ENCODE peak calls at places on chromosomes 12 and 14, in five cellular contexts. G is Peyer's patch, C is transverse colon, O is HCT116, R is IMR-90. B is an unnamed sample.

GRCh38 chr14:63899953-63900352 is 47.1 kb downstream of the SYNE2 start:
- DNase-seq in G (no peak), C (no peak), O (no peak), R (no peak), B (no peak)

GRCh38 chr12:79547044-79547734 is 143.6 kb downstream of the PAWR start:
- DNase-seq in G (no peak), C (peak; percentile 34), O (peak; percentile 78), R (peak; percentile 82), B (no peak)

GRCh38 chr14:38090506-38090905 is 117.2 kb upstream of the SSTR1 start:
- DNase-seq in G (no peak), C (no peak), O (no peak), R (no peak), B (no peak)

GRCh38 chr14:33676135-33676566 is 274.7 kb downstream of the EGLN3 start:
- DNase-seq in G (no peak), C (peak; percentile 10), O (peak; percentile 16), R (no peak), B (no peak)

GRCh38 chr12:2796187-2796663 is 1.5 kb downstream of the FKBP4 start:
- DNase-seq in G (no peak), C (no peak), O (no peak), R (no peak), B (no peak)

GRCh38 chr12:51242150-51242549 is 3.5 kb downstream of the DAZAP2 start:
- DNase-seq in G (no peak), C (no peak), O (no peak), R (no peak), B (no peak)

GRCh38 chr12:106978035-106978800 is 8.7 kb downstream of the MTERF2 start:
- DNase-seq in G (no peak), C (peak; percentile 78), O (no peak), R (no peak), B (no peak)

GRCh38 chr12:104699489-104700194 is 242.9 kb downstream of the CHST11 start:
- DNase-seq in G (no peak), C (no peak), O (no peak), R (peak; percentile 13), B (peak; percentile 50)

GRCh38 chr14:56723418-56723817 is 86.9 kb downstream of the OTX2 start:
- DNase-seq in G (no peak), C (no peak), O (no peak), R (no peak), B (no peak)

GRCh38 chr12:113083863-113084430 is 27.4 kb downstream of the DTX1 start:
- DNase-seq in G (no peak), C (no peak), O (no peak), R (no peak), B (no peak)
- H3K4me3 ChIP-seq in G (no peak overlapping the region), C (no peak overlapping the region), O (no peak overlapping the region), R (no peak overlapping the region), B (no peak overlapping the region)

GRCh38 chr12:58920102-58920955 is at the start of gene LRIG3:
- DNase-seq in G (peak; percentile 26), C (peak; percentile 88), O (peak; percentile 59), R (peak; percentile 89), B (peak; percentile 66)
- TF ChIP-seq CTCF in G (no peak), C (peak; percentile 25), O (no peak), R (peak; percentile 1), B (peak; percentile 30)

GRCh38 chr12:53999596-54000104 is 311 bp upstream of the HOXC9 start:
- DNase-seq in G (no peak), C (no peak), O (peak; percentile 75), R (peak; percentile 31), B (no peak)
- H3K27me3 ChIP-seq in G (no peaks in the 10 kb centered on the region), C (peaks cover 100% of the 10 kb centered on the region), O (no peaks in the 10 kb centered on the region), R (peaks cover 98% of the 10 kb centered on the region), B (peaks cover 5% of the 10 kb centered on the region)

DNA sequence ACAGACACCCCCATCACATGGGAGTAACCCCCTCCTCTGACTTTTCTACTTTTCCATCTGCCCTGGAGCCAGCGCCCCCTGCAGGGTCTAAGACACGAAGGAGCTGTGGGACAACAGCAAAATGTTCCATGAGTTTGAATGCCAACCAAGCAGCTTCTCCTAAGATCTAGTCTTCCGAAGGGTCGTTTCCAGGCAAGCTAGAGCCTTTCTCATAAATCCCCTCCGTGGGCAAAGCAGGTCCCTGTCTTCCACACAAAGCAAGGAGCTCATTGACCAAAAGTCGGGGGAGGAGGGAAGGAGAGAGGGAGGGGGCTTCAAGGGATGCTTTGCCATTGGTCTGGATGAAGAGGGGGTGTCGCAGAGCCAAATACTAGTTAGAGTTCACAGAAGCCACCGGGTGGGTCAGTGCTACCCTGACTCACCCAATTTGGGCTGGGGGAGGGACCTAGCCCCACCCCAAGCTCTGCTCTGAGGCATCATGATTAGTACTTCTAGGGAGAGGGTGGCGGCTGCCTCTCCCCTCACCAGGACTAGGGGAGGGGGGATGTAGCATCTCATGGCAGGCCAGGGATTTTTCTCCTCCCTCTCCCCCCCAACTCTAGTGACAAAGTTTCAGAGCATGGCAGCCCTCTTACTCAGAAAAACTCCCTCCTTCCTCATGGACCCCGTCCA is 1.6 kb downstream of the MSI1 start:
- DNase-seq in G (no peak), C (peak; percentile 24), O (no peak), R (no peak), B (no peak)
- H3K4me3 ChIP-seq in G (peak overlapping the region; percentile 60), C (no peak overlapping the region), O (peak overlapping the region; percentile 70), R (no peak overlapping the region), B (no peak overlapping the region)

GRCh38 chr12:108969622-108970021 is 51.2 kb downstream of the SVOP start:
- DNase-seq in G (no peak), C (no peak), O (no peak), R (no peak), B (no peak)

GRCh38 chr12:108966378-108967151 is 54.3 kb downstream of the SVOP start:
- DNase-seq in G (no peak), C (no peak), O (no peak), R (no peak), B (no peak)

GRCh38 chr12:108964391-108965166 is 56.3 kb downstream of the SVOP start:
- DNase-seq in G (no peak), C (no peak), O (no peak), R (no peak), B (no peak)

GRCh38 chr12:108972226-108972757 is 48.6 kb downstream of the SVOP start:
- DNase-seq in G (no peak), C (no peak), O (no peak), R (no peak), B (no peak)

DNA sequence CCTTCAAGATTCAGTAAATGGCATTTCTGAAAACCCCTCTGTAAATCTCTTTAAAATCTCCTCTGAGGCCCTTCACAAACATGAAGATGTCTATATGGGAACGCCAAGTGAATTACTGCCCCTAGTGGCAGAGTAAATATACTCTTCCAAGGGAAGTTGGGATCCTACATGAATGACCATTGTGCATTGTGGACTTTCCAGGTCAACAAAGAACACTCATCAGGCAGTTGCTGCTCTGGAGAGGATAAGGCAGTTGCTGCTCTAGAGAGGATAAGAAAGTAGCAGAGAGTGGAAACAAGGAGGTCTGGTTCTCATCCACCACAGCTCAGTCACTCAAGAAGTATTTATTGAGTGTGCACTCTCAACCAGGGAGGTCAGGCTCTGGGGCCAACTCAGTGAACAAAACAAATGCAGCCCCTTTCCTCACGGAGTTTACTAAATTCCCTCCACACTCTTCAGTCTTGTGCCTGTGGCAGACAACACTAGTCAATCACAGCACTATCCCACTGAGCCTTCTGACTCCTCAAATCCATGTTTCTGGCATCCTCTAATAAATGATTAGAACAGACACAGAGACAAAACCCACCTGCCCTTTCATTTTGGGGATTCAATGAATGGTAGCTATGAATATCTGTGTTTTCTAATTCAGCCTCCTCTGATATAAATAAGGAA is 52.9 kb downstream of the SVOP start:
- DNase-seq in G (no peak), C (no peak), O (peak; percentile 40), R (no peak), B (no peak)
- TF ChIP-seq CTCF in G (no peak), C (peak; percentile 48), O (peak; percentile 70), R (peak; percentile 19), B (peak; percentile 58)

GRCh38 chr12:49347307-49348237 is 884 bp downstream of the DNAJC22 start:
- DNase-seq in G (peak; percentile 55), C (peak; percentile 91), O (peak; percentile 89), R (peak; percentile 89), B (peak; percentile 72)
- H3K27me3 ChIP-seq in G (no peaks in the 10 kb centered on the region), C (peaks cover 85% of the 10 kb centered on the region), O (no peaks in the 10 kb centered on the region), R (peaks cover 43% of the 10 kb centered on the region), B (peaks cover 1% of the 10 kb centered on the region)

DNA sequence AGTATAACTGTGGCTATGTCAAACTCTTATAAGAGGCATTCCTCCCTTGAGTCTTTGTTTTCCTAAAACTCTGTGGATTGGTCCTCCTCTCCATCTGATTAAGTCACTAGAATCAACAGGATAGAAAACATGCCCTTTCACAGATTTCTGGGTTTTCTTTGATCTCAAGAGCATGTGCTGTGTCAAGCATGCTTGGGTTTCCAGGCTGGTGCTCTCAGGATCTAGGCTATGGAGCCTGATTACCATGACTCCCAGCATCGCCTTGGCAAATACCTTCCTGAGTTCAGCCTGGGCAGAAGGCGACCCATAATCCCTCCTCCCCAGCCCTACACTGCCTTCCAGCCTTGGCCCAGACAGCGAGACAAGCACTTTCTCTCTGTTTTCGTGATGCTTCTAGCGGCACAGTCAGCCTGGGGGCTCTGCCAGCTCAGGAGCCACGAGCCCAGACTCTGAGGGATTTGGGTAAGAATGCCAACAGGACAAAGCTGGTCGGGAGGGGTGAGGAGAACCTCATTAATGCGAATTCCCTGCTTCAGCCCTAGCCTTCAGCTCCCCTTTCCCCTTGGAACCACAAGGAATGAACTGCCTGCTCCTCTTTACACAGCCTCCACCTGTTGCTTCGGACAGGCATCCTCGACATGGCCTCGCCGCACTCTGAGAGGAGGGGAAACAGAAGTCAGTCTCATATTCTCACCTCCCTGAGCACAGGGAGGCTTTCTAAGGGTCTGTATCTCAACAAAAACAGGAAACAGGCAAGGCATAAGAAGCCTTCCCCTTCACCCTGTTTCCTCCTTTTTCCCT is 227.0 kb downstream of the MSRB3 start:
- DNase-seq in G (no peak), C (no peak), O (no peak), R (no peak), B (no peak)
- H3K4me3 ChIP-seq in G (no peak overlapping the region), C (no peak overlapping the region), O (no peak overlapping the region), R (no peak overlapping the region), B (no peak overlapping the region)